ENCODE peak calls at places on chromosomes 3 and 15, in ten cellular contexts. One of them, this sample, is unnamed.

GRCh38 chr3:112038863-112039262 is 4.3 kb downstream of the TMPRSS7 start:
- DNase-seq in adrenal gland: no peak
- DNase-seq in left ventricle myocardium inferior: no peak
- DNase-seq in A549: peak; percentile 16
- DNase-seq in H9: no peak
- DNase-seq in choroid plexus epithelial cell: peak; percentile 53
- DNase-seq in omental fat pad: no peak
- DNase-seq in HCT116: no peak
- DNase-seq in right atrium auricular region: no peak
- DNase-seq in CD8-positive, alpha-beta T cell: no peak
- DNase-seq in this sample: no peak

GRCh38 chr15:91472316-91472756 is 372.3 kb downstream of the SV2B start:
- DNase-seq in adrenal gland: no peak
- DNase-seq in left ventricle myocardium inferior: no peak
- DNase-seq in A549: no peak
- DNase-seq in H9: no peak
- DNase-seq in choroid plexus epithelial cell: no peak
- DNase-seq in omental fat pad: no peak
- DNase-seq in HCT116: no peak
- DNase-seq in right atrium auricular region: no peak
- DNase-seq in CD8-positive, alpha-beta T cell: no peak
- DNase-seq in this sample: no peak

GRCh38 chr3:36060950-36061349 is 319.4 kb upstream of the STAC start:
- DNase-seq in adrenal gland: no peak
- DNase-seq in left ventricle myocardium inferior: no peak
- DNase-seq in A549: peak; percentile 35
- DNase-seq in H9: no peak
- DNase-seq in choroid plexus epithelial cell: no peak
- DNase-seq in omental fat pad: no peak
- DNase-seq in HCT116: no peak
- DNase-seq in right atrium auricular region: no peak
- DNase-seq in CD8-positive, alpha-beta T cell: no peak
- DNase-seq in this sample: no peak

GRCh38 chr3:170989100-170989648 is 37.3 kb downstream of the SLC2A2 start:
- DNase-seq in adrenal gland: no peak
- DNase-seq in left ventricle myocardium inferior: no peak
- DNase-seq in A549: no peak
- DNase-seq in H9: no peak
- DNase-seq in choroid plexus epithelial cell: no peak
- DNase-seq in omental fat pad: no peak
- DNase-seq in HCT116: no peak
- DNase-seq in right atrium auricular region: no peak
- DNase-seq in CD8-positive, alpha-beta T cell: no peak
- DNase-seq in this sample: no peak

GRCh38 chr15:65079580-65079979 is 3.0 kb downstream of the KBTBD13 start:
- DNase-seq in adrenal gland: no peak
- DNase-seq in left ventricle myocardium inferior: no peak
- DNase-seq in A549: no peak
- DNase-seq in H9: no peak
- DNase-seq in choroid plexus epithelial cell: no peak
- DNase-seq in omental fat pad: no peak
- DNase-seq in HCT116: no peak
- DNase-seq in right atrium auricular region: no peak
- DNase-seq in CD8-positive, alpha-beta T cell: no peak
- DNase-seq in this sample: no peak

GRCh38 chr3:54888873-54889272 is 39.0 kb downstream of the LRTM1 start:
- DNase-seq in adrenal gland: no peak
- DNase-seq in left ventricle myocardium inferior: no peak
- DNase-seq in A549: no peak
- DNase-seq in H9: no peak
- DNase-seq in choroid plexus epithelial cell: peak; percentile 93
- DNase-seq in omental fat pad: no peak
- DNase-seq in HCT116: no peak
- DNase-seq in right atrium auricular region: no peak
- DNase-seq in CD8-positive, alpha-beta T cell: no peak
- DNase-seq in this sample: no peak

GRCh38 chr3:122508135-122508914 is 6.4 kb downstream of the KPNA1 start:
- DNase-seq in adrenal gland: no peak
- DNase-seq in left ventricle myocardium inferior: no peak
- DNase-seq in A549: no peak
- DNase-seq in H9: no peak
- DNase-seq in choroid plexus epithelial cell: no peak
- DNase-seq in omental fat pad: no peak
- DNase-seq in HCT116: no peak
- DNase-seq in right atrium auricular region: no peak
- DNase-seq in CD8-positive, alpha-beta T cell: no peak
- DNase-seq in this sample: no peak

GRCh38 chr3:8329598-8329997 is 172.0 kb upstream of the LMCD1 start:
- DNase-seq in adrenal gland: no peak
- DNase-seq in left ventricle myocardium inferior: no peak
- DNase-seq in A549: no peak
- DNase-seq in H9: no peak
- DNase-seq in choroid plexus epithelial cell: no peak
- DNase-seq in omental fat pad: no peak
- DNase-seq in HCT116: no peak
- DNase-seq in right atrium auricular region: no peak
- DNase-seq in CD8-positive, alpha-beta T cell: no peak
- DNase-seq in this sample: no peak

GRCh38 chr3:143971367-143972154 is at the start of gene DIPK2A:
- DNase-seq in adrenal gland: peak; percentile 95
- DNase-seq in left ventricle myocardium inferior: peak; percentile 97
- DNase-seq in A549: peak; percentile 95
- DNase-seq in H9: peak; percentile 95
- DNase-seq in choroid plexus epithelial cell: peak; percentile 97
- DNase-seq in omental fat pad: peak; percentile 79
- DNase-seq in HCT116: peak; percentile 88
- DNase-seq in right atrium auricular region: peak; percentile 94
- DNase-seq in CD8-positive, alpha-beta T cell: peak; percentile 96
- DNase-seq in this sample: peak; percentile 84

GRCh38 chr3:143972495-143973351 is 1.1 kb downstream of the DIPK2A start:
- DNase-seq in adrenal gland: peak; percentile 71
- DNase-seq in left ventricle myocardium inferior: peak; percentile 70
- DNase-seq in A549: peak; percentile 81
- DNase-seq in H9: peak; percentile 61
- DNase-seq in choroid plexus epithelial cell: peak; percentile 93
- DNase-seq in omental fat pad: peak; percentile 28
- DNase-seq in HCT116: peak; percentile 63
- DNase-seq in right atrium auricular region: peak; percentile 81
- DNase-seq in CD8-positive, alpha-beta T cell: peak; percentile 67
- DNase-seq in this sample: peak; percentile 59

GRCh38 chr3:143973352-143974021 is 1.9 kb downstream of the DIPK2A start:
- DNase-seq in adrenal gland: peak; percentile 19
- DNase-seq in left ventricle myocardium inferior: no peak
- DNase-seq in A549: peak; percentile 23
- DNase-seq in H9: no peak
- DNase-seq in choroid plexus epithelial cell: peak; percentile 45
- DNase-seq in omental fat pad: no peak
- DNase-seq in HCT116: no peak
- DNase-seq in right atrium auricular region: no peak
- DNase-seq in CD8-positive, alpha-beta T cell: no peak
- DNase-seq in this sample: no peak

GRCh38 chr3:143972155-143972494 is 502 bp downstream of the DIPK2A start:
- DNase-seq in adrenal gland: no peak
- DNase-seq in left ventricle myocardium inferior: no peak
- DNase-seq in A549: no peak
- DNase-seq in H9: peak; percentile 53
- DNase-seq in choroid plexus epithelial cell: no peak
- DNase-seq in omental fat pad: peak; percentile 26
- DNase-seq in HCT116: no peak
- DNase-seq in right atrium auricular region: no peak
- DNase-seq in CD8-positive, alpha-beta T cell: no peak
- DNase-seq in this sample: no peak

GRCh38 chr3:143970773-143971366 is 753 bp upstream of the DIPK2A start:
- DNase-seq in adrenal gland: peak; percentile 46
- DNase-seq in left ventricle myocardium inferior: peak; percentile 35
- DNase-seq in A549: no peak
- DNase-seq in H9: peak; percentile 65
- DNase-seq in choroid plexus epithelial cell: peak; percentile 45
- DNase-seq in omental fat pad: no peak
- DNase-seq in HCT116: peak; percentile 22
- DNase-seq in right atrium auricular region: peak; percentile 67
- DNase-seq in CD8-positive, alpha-beta T cell: peak; percentile 47
- DNase-seq in this sample: peak; percentile 58
- TF ChIP-seq CTCF in adrenal gland: no peak
- TF ChIP-seq CTCF in left ventricle myocardium inferior: peak; percentile 28
- TF ChIP-seq CTCF in A549: no peak
- TF ChIP-seq CTCF in H9: no peak
- TF ChIP-seq CTCF in choroid plexus epithelial cell: peak; percentile 20
- TF ChIP-seq CTCF in omental fat pad: no peak
- TF ChIP-seq CTCF in HCT116: no peak
- TF ChIP-seq CTCF in right atrium auricular region: no peak
- TF ChIP-seq CTCF in CD8-positive, alpha-beta T cell: no peak
- TF ChIP-seq CTCF in this sample: peak; percentile 21

GRCh38 chr15:45183001-45183400 is 4.8 kb downstream of the SHF start:
- DNase-seq in adrenal gland: no peak
- DNase-seq in left ventricle myocardium inferior: no peak
- DNase-seq in A549: no peak
- DNase-seq in H9: peak; percentile 61
- DNase-seq in choroid plexus epithelial cell: no peak
- DNase-seq in omental fat pad: no peak
- DNase-seq in HCT116: no peak
- DNase-seq in right atrium auricular region: no peak
- DNase-seq in CD8-positive, alpha-beta T cell: no peak
- DNase-seq in this sample: no peak

GRCh38 chr15:45180648-45181436 is 6.9 kb downstream of the SHF start:
- DNase-seq in adrenal gland: no peak
- DNase-seq in left ventricle myocardium inferior: no peak
- DNase-seq in A549: no peak
- DNase-seq in H9: no peak
- DNase-seq in choroid plexus epithelial cell: no peak
- DNase-seq in omental fat pad: no peak
- DNase-seq in HCT116: no peak
- DNase-seq in right atrium auricular region: no peak
- DNase-seq in CD8-positive, alpha-beta T cell: no peak
- DNase-seq in this sample: no peak

GRCh38 chr15:45181491-45182285 is 6.1 kb downstream of the SHF start:
- DNase-seq in adrenal gland: no peak
- DNase-seq in left ventricle myocardium inferior: no peak
- DNase-seq in A549: no peak
- DNase-seq in H9: no peak
- DNase-seq in choroid plexus epithelial cell: no peak
- DNase-seq in omental fat pad: no peak
- DNase-seq in HCT116: no peak
- DNase-seq in right atrium auricular region: no peak
- DNase-seq in CD8-positive, alpha-beta T cell: no peak
- DNase-seq in this sample: no peak

GRCh38 chr15:45179221-45179985 is 8.4 kb downstream of the SHF start:
- DNase-seq in adrenal gland: no peak
- DNase-seq in left ventricle myocardium inferior: no peak
- DNase-seq in A549: peak; percentile 43
- DNase-seq in H9: peak; percentile 81
- DNase-seq in choroid plexus epithelial cell: no peak
- DNase-seq in omental fat pad: no peak
- DNase-seq in HCT116: peak; percentile 60
- DNase-seq in right atrium auricular region: no peak
- DNase-seq in CD8-positive, alpha-beta T cell: peak; percentile 55
- DNase-seq in this sample: no peak

GRCh38 chr15:45180201-45180600 is 7.6 kb downstream of the SHF start:
- DNase-seq in adrenal gland: no peak
- DNase-seq in left ventricle myocardium inferior: no peak
- DNase-seq in A549: no peak
- DNase-seq in H9: no peak
- DNase-seq in choroid plexus epithelial cell: no peak
- DNase-seq in omental fat pad: no peak
- DNase-seq in HCT116: no peak
- DNase-seq in right atrium auricular region: no peak
- DNase-seq in CD8-positive, alpha-beta T cell: no peak
- DNase-seq in this sample: no peak
- TF ChIP-seq CTCF in adrenal gland: no peak
- TF ChIP-seq CTCF in left ventricle myocardium inferior: no peak
- TF ChIP-seq CTCF in A549: no peak
- TF ChIP-seq CTCF in H9: no peak
- TF ChIP-seq CTCF in choroid plexus epithelial cell: no peak
- TF ChIP-seq CTCF in omental fat pad: no peak
- TF ChIP-seq CTCF in HCT116: no peak
- TF ChIP-seq CTCF in right atrium auricular region: no peak
- TF ChIP-seq CTCF in CD8-positive, alpha-beta T cell: no peak
- TF ChIP-seq CTCF in this sample: no peak

GRCh38 chr15:70065006-70065722 is 32.6 kb downstream of the TLE3 start:
- DNase-seq in adrenal gland: no peak
- DNase-seq in left ventricle myocardium inferior: no peak
- DNase-seq in A549: no peak
- DNase-seq in H9: no peak
- DNase-seq in choroid plexus epithelial cell: no peak
- DNase-seq in omental fat pad: no peak
- DNase-seq in HCT116: no peak
- DNase-seq in right atrium auricular region: no peak
- DNase-seq in CD8-positive, alpha-beta T cell: no peak
- DNase-seq in this sample: no peak

GRCh38 chr15:70063284-70063991 is 34.3 kb downstream of the TLE3 start:
- DNase-seq in adrenal gland: no peak
- DNase-seq in left ventricle myocardium inferior: no peak
- DNase-seq in A549: no peak
- DNase-seq in H9: no peak
- DNase-seq in choroid plexus epithelial cell: no peak
- DNase-seq in omental fat pad: no peak
- DNase-seq in HCT116: no peak
- DNase-seq in right atrium auricular region: no peak
- DNase-seq in CD8-positive, alpha-beta T cell: no peak
- DNase-seq in this sample: no peak

GRCh38 chr15:70066004-70066403 is 31.7 kb downstream of the TLE3 start:
- DNase-seq in adrenal gland: no peak
- DNase-seq in left ventricle myocardium inferior: no peak
- DNase-seq in A549: no peak
- DNase-seq in H9: no peak
- DNase-seq in choroid plexus epithelial cell: no peak
- DNase-seq in omental fat pad: no peak
- DNase-seq in HCT116: no peak
- DNase-seq in right atrium auricular region: no peak
- DNase-seq in CD8-positive, alpha-beta T cell: no peak
- DNase-seq in this sample: no peak

GRCh38 chr15:70063992-70064379 is 33.7 kb downstream of the TLE3 start:
- DNase-seq in adrenal gland: no peak
- DNase-seq in left ventricle myocardium inferior: no peak
- DNase-seq in A549: no peak
- DNase-seq in H9: no peak
- DNase-seq in choroid plexus epithelial cell: no peak
- DNase-seq in omental fat pad: no peak
- DNase-seq in HCT116: no peak
- DNase-seq in right atrium auricular region: no peak
- DNase-seq in CD8-positive, alpha-beta T cell: no peak
- DNase-seq in this sample: no peak

GRCh38 chr15:70064441-70064840 is 33.3 kb downstream of the TLE3 start:
- DNase-seq in adrenal gland: no peak
- DNase-seq in left ventricle myocardium inferior: no peak
- DNase-seq in A549: no peak
- DNase-seq in H9: no peak
- DNase-seq in choroid plexus epithelial cell: no peak
- DNase-seq in omental fat pad: no peak
- DNase-seq in HCT116: no peak
- DNase-seq in right atrium auricular region: no peak
- DNase-seq in CD8-positive, alpha-beta T cell: no peak
- DNase-seq in this sample: no peak
- TF ChIP-seq CTCF in adrenal gland: no peak
- TF ChIP-seq CTCF in left ventricle myocardium inferior: no peak
- TF ChIP-seq CTCF in A549: no peak
- TF ChIP-seq CTCF in H9: no peak
- TF ChIP-seq CTCF in choroid plexus epithelial cell: peak; percentile 25
- TF ChIP-seq CTCF in omental fat pad: no peak
- TF ChIP-seq CTCF in HCT116: no peak
- TF ChIP-seq CTCF in right atrium auricular region: no peak
- TF ChIP-seq CTCF in CD8-positive, alpha-beta T cell: no peak
- TF ChIP-seq CTCF in this sample: no peak

DNA sequence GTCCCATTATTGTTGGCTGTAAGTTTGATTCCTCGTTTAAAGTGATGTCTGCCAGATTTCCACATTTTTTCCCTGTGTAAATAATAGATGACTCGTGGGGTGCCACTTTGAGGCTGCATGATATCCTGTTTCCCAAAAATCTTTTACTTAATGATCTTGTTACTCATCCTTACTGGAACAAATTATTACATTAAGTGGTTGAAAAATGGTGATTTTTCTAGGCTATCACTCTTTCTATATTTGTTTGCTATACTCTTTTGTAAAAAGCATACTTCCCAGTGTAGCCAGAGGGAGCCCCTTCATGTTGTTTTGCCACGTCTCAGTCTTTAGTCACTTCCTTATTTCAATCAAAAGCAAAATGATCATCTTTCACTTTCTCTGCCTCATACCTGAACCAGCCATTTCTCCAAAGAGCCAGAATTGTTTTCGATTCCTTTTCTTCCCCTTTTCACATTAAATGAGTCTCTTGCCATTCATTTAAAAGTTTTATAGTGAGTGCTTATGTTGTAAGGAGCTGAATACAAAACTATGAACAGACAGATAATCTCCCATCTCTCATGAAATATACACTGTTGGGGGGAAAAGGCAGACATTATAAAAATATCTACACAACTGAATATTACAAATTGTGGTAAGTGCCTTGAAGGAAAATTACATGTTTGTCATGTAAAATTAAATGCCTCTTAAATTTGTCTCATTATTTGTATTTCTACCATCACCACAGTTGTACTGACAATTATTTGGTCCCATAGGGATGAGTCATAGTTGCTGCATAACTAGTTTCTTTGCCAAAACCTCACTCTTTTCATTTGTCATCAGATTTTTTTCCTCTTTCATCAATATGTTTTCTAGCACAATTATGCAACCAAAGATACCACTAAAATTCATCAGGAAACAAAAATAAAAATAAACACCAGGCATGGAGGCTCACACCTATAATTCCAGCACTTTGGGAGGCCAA is 41.5 kb downstream of the ADGRG7 start:
- DNase-seq in adrenal gland: no peak
- DNase-seq in left ventricle myocardium inferior: no peak
- DNase-seq in A549: peak; percentile 16
- DNase-seq in H9: no peak
- DNase-seq in choroid plexus epithelial cell: peak; percentile 80
- DNase-seq in omental fat pad: no peak
- DNase-seq in HCT116: no peak
- DNase-seq in right atrium auricular region: no peak
- DNase-seq in CD8-positive, alpha-beta T cell: no peak
- DNase-seq in this sample: no peak
- TF ChIP-seq CTCF in adrenal gland: no peak
- TF ChIP-seq CTCF in left ventricle myocardium inferior: no peak
- TF ChIP-seq CTCF in A549: no peak
- TF ChIP-seq CTCF in H9: no peak
- TF ChIP-seq CTCF in choroid plexus epithelial cell: peak; percentile 54
- TF ChIP-seq CTCF in omental fat pad: no peak
- TF ChIP-seq CTCF in HCT116: no peak
- TF ChIP-seq CTCF in right atrium auricular region: no peak
- TF ChIP-seq CTCF in CD8-positive, alpha-beta T cell: no peak
- TF ChIP-seq CTCF in this sample: no peak